ENCODE peak calls at places on chromosomes 4 and X, in four cellular contexts. One of them, this sample, is unnamed.

GRCh38 chrX:102959471-102959870 is 22.4 kb downstream of the RAB40AL start:
- DNase-seq in NCI-H2029: no peak
- DNase-seq in GM12865: no peak
- DNase-seq in fibroblast of gingiva: peak; percentile 71
- DNase-seq in this sample: no peak

GRCh38 chr4:30495261-30496050 is 224.7 kb upstream of the PCDH7 start:
- DNase-seq in fibroblast of gingiva: no peak
- DNase-seq in NCI-H2029: no peak
- DNase-seq in GM12865: no peak
- DNase-seq in this sample: no peak

GRCh38 chrX:110226931-110227330 is 91.0 kb downstream of the AMMECR1 start:
- DNase-seq in GM12865: no peak
- DNase-seq in NCI-H2029: no peak
- DNase-seq in fibroblast of gingiva: peak; percentile 28
- DNase-seq in this sample: no peak

GRCh38 chr4:82642321-82642720 is 80.5 kb upstream of the TMEM150C start:
- DNase-seq in fibroblast of gingiva: no peak
- DNase-seq in NCI-H2029: no peak
- DNase-seq in GM12865: no peak
- DNase-seq in this sample: no peak

GRCh38 chrX:155718964-155719586 is 106.3 kb upstream of the TMLHE start:
- DNase-seq in fibroblast of gingiva: no peak
- DNase-seq in NCI-H2029: no peak
- DNase-seq in GM12865: no peak
- DNase-seq in this sample: no peak

GRCh38 chrX:148501121-148502066 is 977 bp downstream of the AFF2 start:
- DNase-seq in NCI-H2029: no peak
- DNase-seq in fibroblast of gingiva: no peak
- DNase-seq in GM12865: peak; percentile 1
- DNase-seq in this sample: no peak

GRCh38 chr4:155735506-155735905 is 23.3 kb upstream of the GUCY1B1 start:
- DNase-seq in fibroblast of gingiva: peak; percentile 55
- DNase-seq in NCI-H2029: no peak
- DNase-seq in GM12865: no peak
- DNase-seq in this sample: no peak

GRCh38 chr4:38179690-38180299 is 219.6 kb downstream of the PTTG2 start:
- DNase-seq in NCI-H2029: peak; percentile 78
- DNase-seq in fibroblast of gingiva: peak; percentile 39
- DNase-seq in GM12865: peak; percentile 79
- DNase-seq in this sample: peak; percentile 68

GRCh38 chr4:41307633-41308032 is 50.9 kb downstream of the UCHL1 start:
- DNase-seq in GM12865: no peak
- DNase-seq in fibroblast of gingiva: no peak
- DNase-seq in NCI-H2029: no peak
- DNase-seq in this sample: no peak

GRCh38 chr4:148057425-148058020 is 325.6 kb downstream of the ARHGAP10 start:
- DNase-seq in GM12865: peak; percentile 82
- DNase-seq in fibroblast of gingiva: no peak
- DNase-seq in NCI-H2029: no peak
- DNase-seq in this sample: no peak

GRCh38 chrX:45598841-45599240 is 398.2 kb upstream of the DIPK2B start:
- DNase-seq in GM12865: no peak
- DNase-seq in fibroblast of gingiva: peak; percentile 70
- DNase-seq in NCI-H2029: no peak
- DNase-seq in this sample: no peak

GRCh38 chr4:24965627-24966026 is 52.8 kb upstream of the CCDC149 start:
- DNase-seq in fibroblast of gingiva: no peak
- DNase-seq in GM12865: peak; percentile 28
- DNase-seq in NCI-H2029: no peak
- DNase-seq in this sample: no peak

GRCh38 chrX:24485976-24486680 is 21.0 kb downstream of the PDK3 start:
- DNase-seq in NCI-H2029: no peak
- DNase-seq in GM12865: no peak
- DNase-seq in fibroblast of gingiva: no peak
- DNase-seq in this sample: no peak